ENCODE peak calls at places on chromosomes 1 and 21, in six cellular contexts. N is HCT116, D is K562, R is H1, G is HepG2, M is SK-N-SH. H is an unnamed sample.

GRCh38 chr1:12583484-12583883 is 34.5 kb downstream of the DHRS3 start:
- DNase-seq in R (no peak), N (no peak), D (no peak), M (no peak), G (no peak), H (no peak)

GRCh38 chr1:236057546-236057945 is 7.3 kb downstream of the NID1 start:
- DNase-seq in M (no peak), N (no peak), R (no peak), G (no peak), D (no peak), H (no peak)

GRCh38 chr1:150149490-150150453 is at the start of gene PLEKHO1:
- DNase-seq in R (peak; percentile 68), M (peak; percentile 92), G (peak; percentile 27), N (no peak), D (peak; percentile 82), H (peak; percentile 72)

GRCh38 chr1:229109320-229109761 is 161.6 kb upstream of the RAB4A start:
- DNase-seq in N (no peak), M (no peak), D (no peak), G (no peak), R (no peak), H (no peak)

GRCh38 chr1:212782422-212783154 is 9.0 kb downstream of the NSL1 start:
- DNase-seq in M (peak; percentile 41), D (peak; percentile 23), N (no peak), R (no peak), G (peak; percentile 3), H (peak; percentile 26)

GRCh38 chr1:21936366-21937031 is 611 bp downstream of the HSPG2 start:
- DNase-seq in M (no peak), N (no peak), D (peak; percentile 56), R (no peak), G (no peak), H (no peak)

GRCh38 chr21:35179990-35180557 is 131.0 kb upstream of the RUNX1 start:
- DNase-seq in R (no peak), G (no peak), N (no peak), M (no peak), D (no peak), H (no peak)

GRCh38 chr1:77126309-77126708 is 92.9 kb downstream of the PIGK start:
- DNase-seq in R (no peak), M (peak; percentile 56), G (peak; percentile 39), N (peak; percentile 73), D (peak; percentile 56), H (peak; percentile 4)

GRCh38 chr1:12654004-12654567 is 10.2 kb downstream of the AADACL4 start:
- DNase-seq in M (no peak), N (no peak), D (no peak), G (no peak), R (no peak), H (peak; percentile 59)

GRCh38 chr1:218846166-218846565 is 327.5 kb upstream of the LYPLAL1 start:
- DNase-seq in M (no peak), N (no peak), D (no peak), R (no peak), G (no peak), H (no peak)

GRCh38 chr21:36323032-36323431 is 3.0 kb downstream of the MORC3 start:
- DNase-seq in N (no peak), R (no peak), G (no peak), M (no peak), D (peak; percentile 61), H (no peak)

GRCh38 chr1:168472244-168472643 is 71.6 kb downstream of the XCL2 start:
- DNase-seq in M (no peak), D (no peak), N (no peak), R (no peak), G (no peak), H (no peak)

GRCh38 chr1:51607676-51608075 is 9.2 kb upstream of the OSBPL9 start:
- DNase-seq in D (peak; percentile 54), M (no peak), G (no peak), R (no peak), N (no peak), H (no peak)

GRCh38 chr1:29298175-29298720 is 61.9 kb downstream of the PTPRU start:
- DNase-seq in G (no peak), M (no peak), D (no peak), N (no peak), R (no peak), H (no peak)

GRCh38 chr1:218759795-218760194 is 413.9 kb upstream of the LYPLAL1 start:
- DNase-seq in D (no peak), M (no peak), N (no peak), R (no peak), G (no peak), H (no peak)

GRCh38 chr1:218479436-218480115 is 134.4 kb downstream of the TGFB2 start:
- DNase-seq in R (no peak), N (no peak), G (peak; percentile 26), M (no peak), D (no peak), H (peak; percentile 81)

GRCh38 chr1:70667771-70668170 is 256.7 kb downstream of the CTH start:
- DNase-seq in R (no peak), G (no peak), D (no peak), N (no peak), M (no peak), H (peak; percentile 59)

GRCh38 chr1:30754684-30755171 is 2.8 kb downstream of the LAPTM5 start:
- DNase-seq in G (no peak), N (no peak), M (no peak), R (no peak), D (no peak), H (no peak)

GRCh38 chr1:233440952-233441401 is 113.5 kb downstream of the MAP3K21 start:
- DNase-seq in D (peak; percentile 79), N (peak; percentile 71), R (peak; percentile 54), M (peak; percentile 49), G (peak; percentile 31), H (peak; percentile 42)

GRCh38 chr1:6507037-6507428 is 15.6 kb upstream of the PLEKHG5 start:
- DNase-seq in G (no peak), M (peak; percentile 24), R (no peak), D (no peak), N (no peak), H (no peak)
- TF ChIP-seq JUND in G (no peak), M (no peak), R (no peak), D (no peak), N (no peak), H (no peak)

DNA sequence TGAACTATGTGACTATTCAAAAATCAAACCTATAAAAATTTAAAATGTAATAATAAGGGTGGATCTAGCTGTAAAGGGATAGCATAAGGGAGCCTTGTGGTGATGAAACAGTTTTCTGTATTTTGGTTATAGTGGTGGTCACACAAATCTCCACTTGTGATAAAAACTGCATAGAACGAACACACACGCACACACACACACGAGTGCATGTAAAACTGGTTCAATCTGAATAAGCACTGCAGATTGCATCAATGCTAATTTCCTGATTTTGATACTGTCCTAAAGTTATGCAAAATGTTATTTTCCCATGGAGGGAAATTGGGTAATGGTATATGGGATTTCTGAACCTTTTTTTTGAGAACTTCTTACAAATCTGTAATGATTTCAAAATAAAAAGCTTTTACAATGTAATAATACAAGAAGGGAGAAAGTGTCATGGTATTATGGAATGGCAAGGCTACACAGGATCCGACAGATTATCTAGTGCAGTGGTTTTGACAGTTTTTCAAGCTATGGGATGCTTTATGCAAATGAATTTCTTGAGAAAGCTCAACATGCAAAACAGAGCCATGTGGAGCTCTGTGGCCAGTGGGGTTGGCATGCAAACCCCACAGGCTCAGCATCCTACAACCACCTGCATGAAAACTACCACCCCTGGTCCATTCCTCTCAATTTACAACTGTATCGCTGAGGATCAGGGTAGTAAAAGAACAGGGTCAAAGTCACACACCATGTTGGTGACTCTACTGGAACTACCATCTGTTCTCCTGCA is 18.9 kb downstream of the SLC41A1 start:
- DNase-seq in R (no peak), N (no peak), M (no peak), G (no peak), D (no peak), H (no peak)
- TF ChIP-seq JUND in R (no peak), N (no peak), M (no peak), G (no peak), D (no peak), H (no peak)

GRCh38 chr1:24386241-24386640 is 27.3 kb downstream of the STPG1 start:
- DNase-seq in M (no peak), R (peak; percentile 29), N (no peak), G (no peak), D (no peak), H (no peak)
- TF ChIP-seq JUND in M (no peak), R (no peak), N (no peak), G (no peak), D (no peak), H (no peak)

GRCh38 chr1:162835157-162835899 is 25.6 kb downstream of the CCDC190 start:
- DNase-seq in D (no peak), G (no peak), N (no peak), M (no peak), R (no peak), H (no peak)

GRCh38 chr1:162844153-162844552 is 16.8 kb downstream of the CCDC190 start:
- DNase-seq in R (no peak), M (no peak), N (no peak), D (no peak), G (no peak), H (no peak)

GRCh38 chr1:162838863-162839262 is 22.1 kb downstream of the CCDC190 start:
- DNase-seq in R (no peak), M (no peak), N (no peak), D (no peak), G (no peak), H (no peak)

GRCh38 chr1:162840256-162840839 is 20.6 kb downstream of the CCDC190 start:
- DNase-seq in G (no peak), N (no peak), R (no peak), D (no peak), M (no peak), H (no peak)
- TF ChIP-seq JUND in G (no peak), N (no peak), R (no peak), D (no peak), M (no peak), H (no peak)

H was measured in T47D.